ENCODE peak calls at places on chromosome 3, in eight cellular contexts. C is NCI-H1417, F is AG20443, D is substantia nigra, B is dorsolateral prefrontal cortex, K is nucleus accumbens, Q is lower lobe of right lung, T is K562. U is an unnamed sample.

GRCh38 chr3:146561879-146562278 is 17.5 kb upstream of the PLSCR1 start:
- DNase-seq in F (no peak), Q (no peak), K (no peak), T (no peak), B (no peak), C (no peak), D (no peak), U (no peak)

GRCh38 chr3:61608711-61609110 is 47.3 kb downstream of the PTPRG start:
- DNase-seq in B (no peak), K (no peak), D (no peak), C (no peak), F (no peak), T (no peak), Q (no peak), U (no peak)

GRCh38 chr3:128572644-128573105 is 77.9 kb downstream of the RPN1 start:
- DNase-seq in C (no peak), T (peak), D (no peak), B (no peak), F (no peak), K (no peak), Q (no peak), U (no peak)

GRCh38 chr3:113084777-113085176 is 94.0 kb downstream of the GTPBP8 start:
- DNase-seq in B (no peak), K (no peak), Q (no peak), C (no peak), F (peak), D (no peak), T (no peak), U (no peak)

GRCh38 chr3:171614318-171614967 is 154.2 kb upstream of the TNIK start:
- DNase-seq in Q (no peak), T (peak), K (no peak), D (no peak), B (peak), F (peak), C (no peak), U (no peak)

GRCh38 chr3:21435871-21436270 is 315.1 kb downstream of the ZNF385D start:
- DNase-seq in B (no peak), F (peak), C (no peak), D (no peak), T (no peak), Q (no peak), K (no peak), U (no peak)

GRCh38 chr3:4052691-4053090 is 250.5 kb upstream of the SETMAR start:
- DNase-seq in F (no peak), Q (no peak), D (no peak), T (no peak), B (no peak), C (no peak), K (no peak), U (no peak)

GRCh38 chr3:17901893-17902292 is 159.5 kb upstream of the TBC1D5 start:
- DNase-seq in B (no peak), T (no peak), F (no peak), Q (no peak), K (no peak), D (no peak), C (no peak), U (no peak)

GRCh38 chr3:184543848-184544512 is 17.6 kb upstream of the EPHB3 start:
- DNase-seq in T (peak), B (peak), Q (peak), K (peak), D (peak), F (peak), C (peak), U (peak)

GRCh38 chr3:167733961-167734497 is 663 bp downstream of the PDCD10 start:
- DNase-seq in Q (no peak), K (no peak), F (no peak), T (no peak), C (no peak), D (no peak), B (no peak), U (no peak)

GRCh38 chr3:14988988-14989394 is 41.6 kb downstream of the NR2C2 start:
- DNase-seq in F (no peak), K (no peak), C (no peak), T (peak), D (no peak), Q (no peak), B (no peak), U (no peak)

GRCh38 chr3:150970665-150971327 is 1.7 kb downstream of the CLRN1 start:
- DNase-seq in T (no peak), C (no peak), Q (no peak), B (no peak), F (peak), D (no peak), K (no peak), U (no peak)

GRCh38 chr3:128969993-128970740 is 23.7 kb downstream of the CFAP92 start:
- DNase-seq in B (peak), C (peak), K (no peak), F (peak), T (peak), Q (peak), D (no peak), U (no peak)

GRCh38 chr3:85554153-85554552 is 595.4 kb downstream of the CADM2 start:
- DNase-seq in B (no peak), Q (no peak), D (no peak), C (no peak), K (no peak), F (no peak), T (no peak), U (no peak)

GRCh38 chr3:131047582-131047981 is 20.9 kb downstream of the NEK11 start:
- DNase-seq in F (no peak), K (no peak), B (no peak), T (no peak), C (no peak), D (no peak), Q (no peak), U (no peak)

GRCh38 chr3:65732060-65732933 is 306.4 kb downstream of the MAGI1 start:
- DNase-seq in D (no peak), B (no peak), Q (no peak), F (peak), K (no peak), C (peak), T (peak), U (peak)

GRCh38 chr3:122357828-122358617 is 25.0 kb downstream of the MIX23 start:
- DNase-seq in F (no peak), K (no peak), B (no peak), D (no peak), C (peak), Q (no peak), T (no peak), U (no peak)

GRCh38 chr3:182455011-182455410 is 338.3 kb upstream of the ATP11B start:
- DNase-seq in D (no peak), K (no peak), B (no peak), Q (no peak), F (no peak), C (no peak), T (no peak), U (no peak)

GRCh38 chr3:159200176-159200575 is 398.3 kb downstream of the MFSD1 start:
- DNase-seq in T (no peak), B (no peak), K (no peak), Q (no peak), C (no peak), F (peak), D (no peak), U (no peak)